ENCODE peak calls at places on chromosome 15, in eight cellular contexts. F is NCI-H1105; Y is GM23248; Q is activated CD8-positive, alpha-beta memory T cell treated with anti-CD3 and anti-CD28 coated beads, Interleukin-2, amount 50 U/mL, for 4 hours; L is frontal cortex; A is M059J; W is AG09319; S is GM18507. V is an unnamed sample.

GRCh38 chr15:71811036-71811736 is 832 bp downstream of the NR2E3 start:
- DNase-seq in F (no peak), Y (no peak), Q (no peak), L (no peak), A (no peak), W (no peak), S (no peak), V (no peak)

GRCh38 chr15:99818872-99819271 is 85.6 kb upstream of the LYSMD4 start:
- DNase-seq in F (no peak), Y (no peak), Q (no peak), L (no peak), A (no peak), W (no peak), S (no peak), V (no peak)

GRCh38 chr15:39140060-39140604 is 440.7 kb upstream of the THBS1 start:
- DNase-seq in F (no peak), Y (peak; percentile 84), Q (no peak), L (no peak), A (peak; percentile 95), W (peak; percentile 81), S (no peak), V (no peak)

GRCh38 chr15:89143503-89144162 is 55.4 kb downstream of the ABHD2 start:
- DNase-seq in F (no peak), Y (peak; percentile 86), Q (no peak), L (no peak), A (peak; percentile 73), W (peak; percentile 90), S (no peak), V (no peak)

GRCh38 chr15:23565395-23566069 is at the start of gene MKRN3:
- DNase-seq in F (no peak), Y (peak; percentile 51), Q (peak; percentile 26), L (peak; percentile 47), A (peak; percentile 85), W (no peak), S (no peak), V (peak; percentile 87)

GRCh38 chr15:80619677-80620076 is 75.4 kb upstream of the ABHD17C start:
- DNase-seq in F (no peak), Y (peak; percentile 49), Q (no peak), L (no peak), A (peak; percentile 38), W (no peak), S (no peak), V (no peak)

GRCh38 chr15:51192560-51193280 is 98.0 kb upstream of the TNFAIP8L3 start:
- DNase-seq in F (peak; percentile 53), Y (peak; percentile 77), Q (peak; percentile 70), L (peak; percentile 6), A (peak; percentile 85), W (peak; percentile 58), S (peak; percentile 51), V (peak; percentile 61)

GRCh38 chr15:58313810-58314592 is 117.8 kb upstream of the LIPC start:
- DNase-seq in F (no peak), Y (no peak), Q (no peak), L (no peak), A (no peak), W (no peak), S (no peak), V (no peak)

GRCh38 chr15:41656188-41656587 is 4.0 kb upstream of the MGA start:
- DNase-seq in F (no peak), Y (no peak), Q (no peak), L (no peak), A (peak; percentile 35), W (no peak), S (no peak), V (no peak)

GRCh38 chr15:62895139-62895866 is 147.2 kb upstream of the TPM1 start:
- DNase-seq in F (no peak), Y (peak; percentile 51), Q (no peak), L (no peak), A (peak; percentile 82), W (no peak), S (no peak), V (no peak)

GRCh38 chr15:78540955-78541743 is 905 bp downstream of the PSMA4 start:
- DNase-seq in F (no peak), Y (peak; percentile 45), Q (no peak), L (no peak), A (peak; percentile 10), W (no peak), S (no peak), V (no peak)

GRCh38 chr15:80780416-80781221 is 1.4 kb downstream of the CEMIP start:
- DNase-seq in F (no peak), Y (peak; percentile 85), Q (no peak), L (no peak), A (peak; percentile 27), W (no peak), S (no peak), V (no peak)

GRCh38 chr15:66578286-66578875 is 12.6 kb upstream of the LCTL start:
- DNase-seq in F (no peak), Y (peak; percentile 54), Q (no peak), L (no peak), A (peak; percentile 77), W (no peak), S (no peak), V (peak; percentile 21)

GRCh38 chr15:82081904-82082810 is 36.3 kb upstream of the MEX3B start:
- DNase-seq in F (no peak), Y (peak; percentile 93), Q (no peak), L (no peak), A (peak; percentile 97), W (peak; percentile 51), S (no peak), V (no peak)

GRCh38 chr15:66188464-66188863 is 65.1 kb downstream of the MEGF11 start:
- DNase-seq in F (no peak), Y (no peak), Q (no peak), L (no peak), A (no peak), W (no peak), S (no peak), V (no peak)